ENCODE peak calls at places on chromosomes 6 and 20, in ten cellular contexts. N, W, O, B, Q, A, Z, M, L and D are unnamed samples. For H3K4me1, the result is how much of the 10 kb centered on the place peaks cover.

GRCh38 chr6:145815351-145815772 is 767 bp upstream of the FBXO30 start:
- DNase-seq in N (no peak), W (no peak), O (no peak), B (no peak), Q (no peak), A (peak), Z (no peak), M (no peak), L (no peak), D (no peak)

GRCh38 chr6:90004511-90004910 is 110.2 kb downstream of the GJA10 start:
- DNase-seq in N (no peak), W (no peak), O (no peak), B (no peak), Q (no peak), A (no peak), Z (no peak), M (no peak), L (peak), D (no peak)

GRCh38 chr6:151757506-151757955 is 50.0 kb upstream of the ESR1 start:
- DNase-seq in N (no peak), W (no peak), O (no peak), B (no peak), Q (peak), A (no peak), Z (no peak), M (no peak), L (no peak), D (no peak)

GRCh38 chr6:166512567-166512966 is 73.9 kb downstream of the RAMACL start:
- DNase-seq in N (no peak), W (peak), O (no peak), B (no peak), Q (no peak), A (no peak), Z (no peak), M (peak), L (peak), D (no peak)

GRCh38 chr6:15389759-15390723 is 144.2 kb downstream of the JARID2 start:
- DNase-seq in N (peak), W (no peak), O (no peak), B (no peak), Q (peak), A (peak), Z (no peak), M (no peak), L (no peak), D (no peak)

GRCh38 chr20:62228982-62229545 is 9.0 kb upstream of the HRH3 start:
- DNase-seq in N (no peak), W (no peak), O (no peak), B (no peak), Q (no peak), A (no peak), Z (no peak), M (no peak), L (no peak), D (no peak)

GRCh38 chr6:149336529-149336928 is 19.0 kb downstream of the TAB2 start:
- DNase-seq in N (no peak), W (no peak), O (no peak), B (no peak), Q (no peak), A (no peak), Z (no peak), M (no peak), L (no peak), D (peak)

GRCh38 chr6:43125119-43125518 is 46.0 kb upstream of the SRF start:
- DNase-seq in N (no peak), W (no peak), O (no peak), B (no peak), Q (no peak), A (peak), Z (no peak), M (no peak), L (no peak), D (no peak)

GRCh38 chr6:131548441-131548840 is 24.6 kb upstream of the ARG1 start:
- DNase-seq in N (no peak), W (no peak), O (no peak), B (no peak), Q (no peak), A (no peak), Z (no peak), M (no peak), L (no peak), D (no peak)

GRCh38 chr20:55540486-55540885 is 464.8 kb downstream of the CBLN4 start:
- DNase-seq in N (no peak), W (no peak), O (no peak), B (no peak), Q (no peak), A (no peak), Z (no peak), M (no peak), L (no peak), D (peak)

GRCh38 chr6:53761036-53761435 is 33.8 kb upstream of the LRRC1 start:
- DNase-seq in N (no peak), W (no peak), O (no peak), B (no peak), Q (no peak), A (no peak), Z (no peak), M (no peak), L (no peak), D (no peak)

GRCh38 chr6:159148641-159149040 is 20.6 kb upstream of the FNDC1 start:
- DNase-seq in N (no peak), W (no peak), O (no peak), B (no peak), Q (no peak), A (no peak), Z (no peak), M (no peak), L (no peak), D (no peak)

GRCh38 chr6:13678255-13678983 is 33.2 kb downstream of the RANBP9 start:
- DNase-seq in N (no peak), W (no peak), O (no peak), B (no peak), Q (no peak), A (no peak), Z (no peak), M (no peak), L (no peak), D (no peak)

GRCh38 chr20:63500151-63500901 is 1.4 kb upstream of the EEF1A2 start:
- DNase-seq in N (no peak), W (no peak), O (no peak), B (no peak), Q (no peak), A (no peak), Z (no peak), M (no peak), L (no peak), D (no peak)

GRCh38 chr6:44480097-44480539 is 92.6 kb downstream of the CDC5L start:
- DNase-seq in N (no peak), W (no peak), O (no peak), B (no peak), Q (no peak), A (no peak), Z (no peak), M (no peak), L (no peak), D (no peak)

GRCh38 chr6:75489025-75489424 is 4.6 kb downstream of the FILIP1 start:
- DNase-seq in N (no peak), W (no peak), O (no peak), B (no peak), Q (no peak), A (peak), Z (no peak), M (no peak), L (no peak), D (no peak)
- H3K27ac ChIP-seq in N (no peak), W (peak), O (peak), B (peak), Q (no peak), A (no peak), Z (peak), M (no peak), L (peak), D (no peak)

GRCh38 chr6:31691564-31692108 is 10.8 kb upstream of the LY6G5C start:
- DNase-seq in N (no peak), W (no peak), O (no peak), B (no peak), Q (no peak), A (no peak), Z (no peak), M (no peak), L (no peak), D (no peak)

GRCh38 chr6:31691078-31691463 is 10.2 kb upstream of the LY6G5C start:
- DNase-seq in N (no peak), W (no peak), O (no peak), B (no peak), Q (no peak), A (no peak), Z (no peak), M (no peak), L (no peak), D (no peak)

GRCh38 chr6:31687860-31688693 is 7.2 kb upstream of the LY6G5C start:
- DNase-seq in N (no peak), W (no peak), O (no peak), B (no peak), Q (no peak), A (no peak), Z (no peak), M (no peak), L (no peak), D (no peak)

GRCh38 chr6:31690231-31691077 is 9.6 kb upstream of the LY6G5C start:
- DNase-seq in N (no peak), W (no peak), O (no peak), B (no peak), Q (no peak), A (no peak), Z (no peak), M (no peak), L (peak), D (no peak)

DNA sequence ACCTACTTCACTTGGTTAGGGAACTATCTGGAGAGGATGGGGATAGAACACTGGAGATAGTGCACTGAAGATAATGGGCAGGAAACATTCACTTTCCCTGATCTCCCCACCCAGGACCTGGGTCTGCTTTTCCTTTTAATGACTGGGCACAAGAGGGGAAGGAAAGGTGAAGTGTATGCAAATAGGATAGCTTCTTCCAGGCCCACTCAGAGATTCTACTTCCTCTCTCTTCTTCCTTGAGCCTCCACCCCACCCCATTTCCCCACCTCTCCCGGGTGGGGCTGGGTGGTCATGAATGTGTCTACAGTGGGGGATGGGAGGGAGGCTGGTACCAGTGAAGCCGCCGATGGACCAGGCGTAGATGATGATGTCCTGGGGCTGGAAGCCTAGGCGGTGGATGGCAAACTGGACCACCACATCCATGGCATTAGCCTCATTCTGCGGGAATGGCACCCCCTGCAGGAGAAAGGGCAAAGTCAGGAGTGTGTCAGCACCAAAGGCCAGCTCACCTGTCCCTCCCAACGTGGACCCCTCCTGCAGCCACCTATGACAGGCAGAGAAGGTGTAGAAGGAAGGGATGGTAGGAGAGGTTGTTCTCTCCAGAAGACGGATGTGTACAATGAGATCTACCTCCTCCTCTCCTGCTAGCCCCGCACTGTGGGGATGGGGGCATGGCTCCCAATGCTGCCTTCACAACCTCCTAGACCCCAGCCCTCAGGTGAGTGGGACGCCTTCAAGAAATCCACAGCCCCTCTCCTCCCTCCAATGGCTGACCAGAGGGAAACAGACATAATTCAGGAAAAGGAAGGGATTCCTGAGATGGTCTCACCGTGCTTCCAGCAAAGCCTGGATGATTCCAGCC is 8.6 kb upstream of the LY6G5C start:
- DNase-seq in N (no peak), W (no peak), O (no peak), B (no peak), Q (no peak), A (no peak), Z (no peak), M (no peak), L (no peak), D (no peak)
- TF ChIP-seq CTCF in N (peak), W (no peak), O (peak), B (peak), Q (peak), A (peak), Z (no peak), M (peak), L (no peak), D (peak)

DNA sequence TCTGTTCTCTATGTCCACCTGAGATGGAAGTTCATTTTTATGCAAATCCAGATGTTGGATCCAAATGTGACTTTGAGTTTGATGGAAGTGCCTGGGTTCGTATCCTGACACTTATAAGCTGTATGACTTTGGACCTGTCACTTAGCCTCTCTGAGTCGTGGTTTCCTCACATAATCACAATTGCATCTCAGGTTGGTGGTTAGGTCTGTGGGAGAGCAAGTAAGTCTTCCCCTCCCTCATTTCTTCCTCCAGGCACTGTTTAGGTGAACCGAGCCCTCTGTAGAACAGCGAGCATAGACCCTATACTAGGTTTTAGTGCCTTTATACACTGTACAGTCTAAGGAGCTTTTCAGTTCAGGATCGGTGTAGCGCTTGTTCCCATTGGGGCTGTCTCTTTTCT is 11.6 kb downstream of the TOX2 start:
- DNase-seq in N (no peak), W (no peak), O (no peak), B (no peak), Q (no peak), A (no peak), Z (no peak), M (no peak), L (no peak), D (no peak)
- H3K4me1 ChIP-seq in N (under half), W (under half), O (under half), B (under half), Q (under half), A (under half), Z (under half), M (under half), L (under half), D (under half)

DNA sequence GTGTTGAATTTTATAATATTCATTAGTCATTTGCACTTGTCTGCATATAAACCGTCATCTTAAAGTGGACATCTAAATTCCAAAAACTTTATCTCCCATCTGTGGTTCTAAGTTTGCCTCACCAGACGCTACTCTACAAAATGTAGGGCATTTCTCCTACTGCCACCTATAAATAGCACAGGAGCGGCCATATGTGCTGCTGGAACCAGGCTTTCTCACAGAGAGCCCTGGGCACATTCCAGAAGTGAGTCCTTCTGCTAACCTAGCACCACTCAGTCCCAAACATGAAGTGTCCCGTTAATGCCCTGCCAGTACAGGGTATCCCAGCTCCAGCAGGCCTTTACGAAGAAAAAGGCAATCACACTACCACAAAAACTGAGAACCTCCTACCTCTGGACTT is 153.7 kb downstream of the TMEM242 start:
- DNase-seq in N (no peak), W (no peak), O (no peak), B (no peak), Q (no peak), A (no peak), Z (no peak), M (no peak), L (no peak), D (no peak)
- H3K27ac ChIP-seq in N (no peak), W (peak), O (no peak), B (no peak), Q (no peak), A (no peak), Z (peak), M (no peak), L (no peak), D (no peak)

GRCh38 chr6:137878810-137879285 is 11.8 kb downstream of the TNFAIP3 start:
- DNase-seq in N (peak), W (peak), O (peak), B (peak), Q (no peak), A (no peak), Z (no peak), M (no peak), L (no peak), D (peak)
- TF ChIP-seq CTCF in N (peak), W (no peak), O (peak), B (no peak), Q (no peak), A (no peak), Z (no peak), M (no peak), L (no peak), D (no peak)

DNA sequence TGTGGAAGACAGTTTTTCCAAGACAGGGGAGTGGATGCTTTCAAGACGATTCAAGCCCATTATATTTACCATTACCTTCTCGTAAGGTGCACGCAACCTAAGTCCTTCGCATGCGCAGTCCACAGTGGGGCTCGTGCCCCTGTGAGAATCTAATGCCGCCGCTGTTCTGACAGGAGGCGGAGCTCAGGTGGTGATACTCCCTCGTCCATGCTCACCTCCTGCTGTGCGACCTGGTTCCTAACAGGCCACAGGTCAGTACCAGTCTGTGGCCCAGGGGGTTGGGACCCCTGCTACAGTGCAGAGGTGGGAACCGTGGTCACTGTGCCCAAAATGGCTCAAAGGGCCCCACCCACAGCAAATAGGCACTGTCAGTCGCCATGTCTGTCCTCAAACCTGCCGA is 36.6 kb downstream of the SERPINB1 start:
- DNase-seq in N (no peak), W (no peak), O (no peak), B (no peak), Q (no peak), A (no peak), Z (no peak), M (no peak), L (no peak), D (no peak)
- H3K4me1 ChIP-seq in N (under half), W (under half), O (under half), B (under half), Q (under half), A (under half), Z (under half), M (under half), L (under half), D (under half)

GRCh38 chr6:99612551-99613397 is 6.1 kb downstream of the PRDM13 start:
- DNase-seq in N (peak), W (no peak), O (no peak), B (no peak), Q (no peak), A (no peak), Z (no peak), M (no peak), L (no peak), D (no peak)

GRCh38 chr6:99613398-99613704 is 6.7 kb downstream of the PRDM13 start:
- DNase-seq in N (peak), W (no peak), O (peak), B (peak), Q (peak), A (peak), Z (no peak), M (no peak), L (peak), D (no peak)

GRCh38 chr6:99611148-99611547 is 4.5 kb downstream of the PRDM13 start:
- DNase-seq in N (peak), W (no peak), O (no peak), B (no peak), Q (no peak), A (no peak), Z (no peak), M (no peak), L (no peak), D (no peak)

GRCh38 chr6:99614430-99615161 is 8.0 kb downstream of the PRDM13 start:
- DNase-seq in N (peak), W (no peak), O (peak), B (no peak), Q (peak), A (no peak), Z (no peak), M (no peak), L (no peak), D (no peak)

DNA sequence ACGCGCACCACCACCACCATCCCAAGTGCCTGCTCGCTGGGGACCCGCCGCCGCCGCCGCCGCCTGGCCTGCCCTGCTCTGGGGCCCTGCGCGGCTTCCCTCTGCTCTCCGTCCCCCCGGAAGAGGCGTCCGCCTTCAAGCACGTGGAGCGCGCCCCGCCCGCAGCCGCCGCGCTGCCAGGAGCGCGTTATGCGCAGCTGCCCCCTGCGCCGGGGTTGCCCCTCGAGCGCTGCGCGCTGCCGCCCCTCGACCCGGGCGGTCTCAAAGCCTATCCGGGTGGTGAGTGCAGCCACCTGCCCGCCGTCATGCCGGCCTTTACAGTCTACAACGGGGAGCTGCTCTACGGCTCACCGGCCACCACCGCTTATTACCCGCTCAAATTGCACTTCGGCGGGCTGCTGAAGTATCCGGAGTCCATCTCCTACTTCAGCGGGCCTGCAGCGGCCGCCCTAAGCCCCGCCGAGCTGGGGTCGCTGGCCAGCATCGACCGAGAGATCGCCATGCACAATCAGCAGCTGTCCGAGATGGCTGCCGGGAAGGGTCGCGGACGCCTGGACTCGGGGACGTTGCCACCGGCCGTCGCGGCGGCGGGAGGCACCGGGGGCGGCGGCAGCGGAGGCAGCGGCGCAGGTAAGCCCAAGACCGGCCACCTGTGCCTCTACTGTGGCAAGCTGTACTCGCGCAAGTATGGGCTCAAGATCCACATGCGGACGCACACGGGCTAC is 7.2 kb downstream of the PRDM13 start:
- DNase-seq in N (peak), W (no peak), O (peak), B (no peak), Q (peak), A (no peak), Z (no peak), M (no peak), L (no peak), D (no peak)
- H3K27ac ChIP-seq in N (no peak), W (no peak), O (no peak), B (no peak), Q (peak), A (no peak), Z (no peak), M (no peak), L (no peak), D (no peak)